ENCODE peak calls at places on chromosomes 4 and X, in five cellular contexts. X is HCT116, L is WERI-Rb-1, R is A172, F is cardiac muscle cell. M is an unnamed sample.

GRCh38 chr4:128468485-128468989 is 180.9 kb upstream of the PGRMC2 start:
- DNase-seq in R (peak; percentile 83), L (no peak), F (no peak), X (no peak), M (peak; percentile 99)

GRCh38 chr4:173990879-173991231 is 292.6 kb downstream of the FBXO8 start:
- DNase-seq in R (no peak), L (peak; percentile 78), F (peak; percentile 87), X (no peak), M (no peak)

GRCh38 chrX:118534716-118535493 is 39.3 kb downstream of the DOCK11 start:
- DNase-seq in L (no peak), X (no peak), F (peak; percentile 3), R (no peak), M (no peak)

GRCh38 chr4:105894570-105895323 is 524 bp upstream of the NPNT start:
- DNase-seq in F (no peak), R (peak; percentile 4), L (peak; percentile 78), X (peak; percentile 36), M (no peak)

GRCh38 chr4:73454920-73455319 is 18.9 kb downstream of the AFP start:
- DNase-seq in R (no peak), L (no peak), X (no peak), F (no peak), M (no peak)

GRCh38 chr4:27692098-27692679 is 831.5 kb downstream of the STIM2 start:
- DNase-seq in F (peak; percentile 42), X (peak; percentile 45), R (peak; percentile 24), L (peak; percentile 29), M (peak; percentile 36)

GRCh38 chrX:155071694-155072215 is 447 bp downstream of the BRCC3 start:
- DNase-seq in L (no peak), R (peak; percentile 3), F (no peak), X (no peak), M (no peak)

GRCh38 chr4:113591982-113592381 is 169.6 kb downstream of the CAMK2D start:
- DNase-seq in X (no peak), R (no peak), F (no peak), L (no peak), M (no peak)

GRCh38 chr4:151014521-151015457 is at the start of gene LRBA:
- DNase-seq in L (peak; percentile 96), F (peak; percentile 87), X (peak; percentile 81), R (peak; percentile 68), M (no peak)

GRCh38 chrX:131588995-131589394 is 45.1 kb downstream of the OR13H1 start:
- DNase-seq in L (no peak), F (no peak), R (peak; percentile 74), X (no peak), M (no peak)

GRCh38 chrX:53125506-53125905 is 31.6 kb downstream of the KANTR start:
- DNase-seq in X (no peak), L (no peak), R (no peak), F (no peak), M (no peak)

GRCh38 chrX:3743821-3744439 is 30.5 kb upstream of the PRKX start:
- DNase-seq in R (no peak), L (no peak), X (no peak), F (no peak), M (no peak)

GRCh38 chr4:41196633-41197332 is 17.6 kb downstream of the APBB2 start:
- DNase-seq in R (no peak), F (no peak), L (no peak), X (no peak), M (no peak)